ENCODE peak calls at places on chromosomes 3 and 15, in six cellular contexts. One of them, this sample, is unnamed.

GRCh38 chr3:115518100-115518852 is 105.0 kb upstream of the GAP43 start:
- DNase-seq in endothelial cell of umbilical vein: peak
- DNase-seq in A549: no peak
- DNase-seq in HepG2: no peak
- DNase-seq in GM12878: no peak
- DNase-seq in K562: no peak
- DNase-seq in this sample: no peak

GRCh38 chr3:65831733-65832425 is 206.8 kb downstream of the MAGI1 start:
- DNase-seq in endothelial cell of umbilical vein: no peak
- DNase-seq in A549: no peak
- DNase-seq in HepG2: peak
- DNase-seq in GM12878: no peak
- DNase-seq in K562: no peak
- DNase-seq in this sample: no peak

GRCh38 chr3:147153830-147154539 is 252.4 kb downstream of the ZIC4 start:
- DNase-seq in endothelial cell of umbilical vein: no peak
- DNase-seq in A549: no peak
- DNase-seq in HepG2: no peak
- DNase-seq in GM12878: no peak
- DNase-seq in K562: no peak
- DNase-seq in this sample: no peak

GRCh38 chr3:123225557-123225956 is 23.8 kb downstream of the SEC22A start:
- DNase-seq in endothelial cell of umbilical vein: no peak
- DNase-seq in A549: no peak
- DNase-seq in HepG2: no peak
- DNase-seq in GM12878: no peak
- DNase-seq in K562: no peak
- DNase-seq in this sample: no peak

GRCh38 chr3:113436794-113437193 is 4.5 kb downstream of the CFAP44 start:
- DNase-seq in endothelial cell of umbilical vein: peak
- DNase-seq in A549: no peak
- DNase-seq in HepG2: no peak
- DNase-seq in GM12878: no peak
- DNase-seq in K562: no peak
- DNase-seq in this sample: no peak

GRCh38 chr3:9183011-9183410 is 66.4 kb downstream of the SRGAP3 start:
- DNase-seq in endothelial cell of umbilical vein: no peak
- DNase-seq in A549: no peak
- DNase-seq in HepG2: no peak
- DNase-seq in GM12878: no peak
- DNase-seq in K562: no peak
- DNase-seq in this sample: no peak

GRCh38 chr3:59052803-59053411 is 3.1 kb upstream of the CFAP20DC start:
- DNase-seq in endothelial cell of umbilical vein: peak
- DNase-seq in A549: no peak
- DNase-seq in HepG2: peak
- DNase-seq in GM12878: no peak
- DNase-seq in K562: no peak
- DNase-seq in this sample: peak

GRCh38 chr3:131192701-131193100 is 166.0 kb downstream of the NEK11 start:
- DNase-seq in endothelial cell of umbilical vein: no peak
- DNase-seq in A549: no peak
- DNase-seq in HepG2: no peak
- DNase-seq in GM12878: no peak
- DNase-seq in K562: no peak
- DNase-seq in this sample: no peak

GRCh38 chr3:116340680-116341216 is 104.5 kb downstream of the LSAMP start:
- DNase-seq in endothelial cell of umbilical vein: no peak
- DNase-seq in A549: no peak
- DNase-seq in HepG2: no peak
- DNase-seq in GM12878: no peak
- DNase-seq in K562: no peak
- DNase-seq in this sample: peak

GRCh38 chr15:69593981-69594966 is 141.7 kb downstream of the RPLP1 start:
- DNase-seq in endothelial cell of umbilical vein: no peak
- DNase-seq in A549: peak
- DNase-seq in HepG2: peak
- DNase-seq in GM12878: no peak
- DNase-seq in K562: no peak
- DNase-seq in this sample: peak

GRCh38 chr15:57534279-57534678 is 57.4 kb upstream of the MYZAP start:
- DNase-seq in endothelial cell of umbilical vein: peak
- DNase-seq in A549: no peak
- DNase-seq in HepG2: no peak
- DNase-seq in GM12878: no peak
- DNase-seq in K562: no peak
- DNase-seq in this sample: no peak

GRCh38 chr3:115281697-115282685 is 134.9 kb upstream of the ZBTB20 start:
- DNase-seq in endothelial cell of umbilical vein: no peak
- DNase-seq in A549: no peak
- DNase-seq in HepG2: no peak
- DNase-seq in GM12878: no peak
- DNase-seq in K562: no peak
- DNase-seq in this sample: no peak

GRCh38 chr15:40389824-40390595 is 7.5 kb downstream of the KNSTRN start:
- DNase-seq in endothelial cell of umbilical vein: no peak
- DNase-seq in A549: no peak
- DNase-seq in HepG2: no peak
- DNase-seq in GM12878: no peak
- DNase-seq in K562: no peak
- DNase-seq in this sample: no peak

GRCh38 chr15:89416339-89417183 is 79.8 kb downstream of the RHCG start:
- DNase-seq in endothelial cell of umbilical vein: peak
- DNase-seq in A549: peak
- DNase-seq in HepG2: peak
- DNase-seq in GM12878: no peak
- DNase-seq in K562: peak
- DNase-seq in this sample: peak

GRCh38 chr15:40456299-40456712 is 14.5 kb upstream of the CHST14 start:
- DNase-seq in endothelial cell of umbilical vein: no peak
- DNase-seq in A549: no peak
- DNase-seq in HepG2: no peak
- DNase-seq in GM12878: no peak
- DNase-seq in K562: no peak
- DNase-seq in this sample: no peak

GRCh38 chr3:40451551-40451950 is 5.6 kb upstream of the RPL14 start:
- DNase-seq in endothelial cell of umbilical vein: no peak
- DNase-seq in A549: no peak
- DNase-seq in HepG2: no peak
- DNase-seq in GM12878: no peak
- DNase-seq in K562: no peak
- DNase-seq in this sample: no peak

DNA sequence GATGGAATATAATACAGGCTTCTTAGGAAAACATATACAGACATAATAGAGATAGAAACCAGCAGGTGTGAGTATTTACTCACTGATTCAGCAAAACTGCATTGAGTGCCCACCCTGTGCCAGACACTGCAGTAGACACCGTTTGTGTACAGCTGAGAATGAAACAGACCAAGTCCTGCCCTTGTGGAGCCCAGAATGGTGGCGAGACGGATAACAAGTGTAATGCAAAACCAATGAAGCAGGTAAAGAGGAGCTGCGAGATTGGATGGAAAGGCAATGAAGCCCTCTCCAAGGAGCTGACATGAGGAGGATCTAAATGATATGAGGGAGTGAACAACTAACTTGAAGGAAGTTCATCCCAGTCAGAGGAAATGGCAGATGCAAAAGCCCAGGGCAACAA is 256.4 kb downstream of the MEX3B start:
- DNase-seq in endothelial cell of umbilical vein: no peak
- DNase-seq in A549: no peak
- DNase-seq in HepG2: no peak
- DNase-seq in GM12878: no peak
- DNase-seq in K562: no peak
- DNase-seq in this sample: no peak
- TF ChIP-seq MAX in endothelial cell of umbilical vein: no peak
- TF ChIP-seq MAX in A549: no peak
- TF ChIP-seq MAX in HepG2: no peak
- TF ChIP-seq MAX in GM12878: no peak
- TF ChIP-seq MAX in K562: no peak
- TF ChIP-seq MAX in this sample: no peak

GRCh38 chr3:57592306-57592705 is 4.8 kb downstream of the ARF4 start:
- DNase-seq in endothelial cell of umbilical vein: no peak
- DNase-seq in A549: no peak
- DNase-seq in HepG2: no peak
- DNase-seq in GM12878: no peak
- DNase-seq in K562: no peak
- DNase-seq in this sample: no peak
- TF ChIP-seq POLR2A in endothelial cell of umbilical vein: no peak
- TF ChIP-seq POLR2A in A549: no peak
- TF ChIP-seq POLR2A in HepG2: no peak
- TF ChIP-seq POLR2A in GM12878: no peak
- TF ChIP-seq POLR2A in K562: no peak
- TF ChIP-seq POLR2A in this sample: no peak

GRCh38 chr15:95377251-95377852 is 953.1 kb upstream of the NR2F2 start:
- DNase-seq in endothelial cell of umbilical vein: no peak
- DNase-seq in A549: no peak
- DNase-seq in HepG2: no peak
- DNase-seq in GM12878: no peak
- DNase-seq in K562: no peak
- DNase-seq in this sample: no peak
- TF ChIP-seq MYC in endothelial cell of umbilical vein: no peak
- TF ChIP-seq MYC in A549: no peak
- TF ChIP-seq MYC in HepG2: no peak
- TF ChIP-seq MYC in GM12878: no peak
- TF ChIP-seq MYC in K562: no peak
- TF ChIP-seq MYC in this sample: no peak

DNA sequence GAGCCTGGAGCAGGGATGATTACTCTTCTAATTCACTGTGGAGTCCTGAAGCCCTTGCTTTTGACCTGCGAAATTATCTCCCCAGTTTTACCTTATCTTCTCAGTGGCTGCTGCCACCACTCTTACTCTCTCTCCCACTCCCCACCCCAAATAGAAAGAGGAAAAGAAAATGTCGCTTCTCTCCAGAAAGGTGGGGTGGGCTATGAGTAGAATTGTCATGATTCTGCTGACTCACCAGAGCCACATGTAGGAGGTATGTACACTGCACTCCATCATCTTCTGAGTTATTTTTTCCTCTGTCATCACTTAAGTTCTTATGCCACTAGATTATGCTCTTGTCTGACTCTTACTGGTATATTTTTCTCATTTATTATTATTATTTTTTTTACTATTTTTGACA is 43.9 kb upstream of the TMEM158 start:
- DNase-seq in endothelial cell of umbilical vein: no peak
- DNase-seq in A549: no peak
- DNase-seq in HepG2: no peak
- DNase-seq in GM12878: no peak
- DNase-seq in K562: peak
- DNase-seq in this sample: no peak
- TF ChIP-seq MAX in endothelial cell of umbilical vein: no peak
- TF ChIP-seq MAX in A549: no peak
- TF ChIP-seq MAX in HepG2: no peak
- TF ChIP-seq MAX in GM12878: no peak
- TF ChIP-seq MAX in K562: no peak
- TF ChIP-seq MAX in this sample: no peak

GRCh38 chr3:153161714-153162512 is at the start of gene RAP2B:
- DNase-seq in endothelial cell of umbilical vein: peak
- DNase-seq in A549: peak
- DNase-seq in HepG2: peak
- DNase-seq in GM12878: peak
- DNase-seq in K562: peak
- DNase-seq in this sample: peak

GRCh38 chr3:153162513-153163348 is 705 bp downstream of the RAP2B start:
- DNase-seq in endothelial cell of umbilical vein: peak
- DNase-seq in A549: no peak
- DNase-seq in HepG2: no peak
- DNase-seq in GM12878: no peak
- DNase-seq in K562: no peak
- DNase-seq in this sample: peak

GRCh38 chr3:153160451-153161137 is 1.4 kb upstream of the RAP2B start:
- DNase-seq in endothelial cell of umbilical vein: peak
- DNase-seq in A549: peak
- DNase-seq in HepG2: peak
- DNase-seq in GM12878: peak
- DNase-seq in K562: peak
- DNase-seq in this sample: peak

GRCh38 chr3:153159771-153160397 is 2.1 kb upstream of the RAP2B start:
- DNase-seq in endothelial cell of umbilical vein: no peak
- DNase-seq in A549: no peak
- DNase-seq in HepG2: no peak
- DNase-seq in GM12878: no peak
- DNase-seq in K562: no peak
- DNase-seq in this sample: no peak

GRCh38 chr3:153161138-153161713 is 800 bp upstream of the RAP2B start:
- DNase-seq in endothelial cell of umbilical vein: peak
- DNase-seq in A549: peak
- DNase-seq in HepG2: peak
- DNase-seq in GM12878: peak
- DNase-seq in K562: peak
- DNase-seq in this sample: peak
- TF ChIP-seq POLR2A in endothelial cell of umbilical vein: no peak
- TF ChIP-seq POLR2A in A549: peak
- TF ChIP-seq POLR2A in HepG2: peak
- TF ChIP-seq POLR2A in GM12878: no peak
- TF ChIP-seq POLR2A in K562: no peak
- TF ChIP-seq POLR2A in this sample: peak

This sample was measured in NB4.